ENCODE peak calls at places on chromosomes 16 and 17, in four cellular contexts. One of them, this sample, is unnamed.

GRCh38 chr16:50695017-50696000 is 1.9 kb downstream of the NOD2 start:
- DNase-seq in K562: no peak
- DNase-seq in IMR-90: no peak
- DNase-seq in GM12878: no peak
- DNase-seq in this sample: no peak

GRCh38 chr16:46862555-46863447 is 21.4 kb upstream of the GPT2 start:
- DNase-seq in K562: no peak
- DNase-seq in IMR-90: peak
- DNase-seq in GM12878: no peak
- DNase-seq in this sample: no peak

GRCh38 chr16:87968541-87968940 is 17.3 kb downstream of the BANP start:
- DNase-seq in K562: no peak
- DNase-seq in IMR-90: peak
- DNase-seq in GM12878: no peak
- DNase-seq in this sample: no peak

GRCh38 chr17:71494456-71494855 is 626.4 kb upstream of the SOX9 start:
- DNase-seq in K562: no peak
- DNase-seq in IMR-90: no peak
- DNase-seq in GM12878: no peak
- DNase-seq in this sample: no peak

GRCh38 chr16:77374384-77374783 is 60.5 kb downstream of the ADAMTS18 start:
- DNase-seq in K562: no peak
- DNase-seq in IMR-90: no peak
- DNase-seq in GM12878: no peak
- DNase-seq in this sample: no peak

GRCh38 chr17:51078009-51078592 is 42.6 kb downstream of the SPAG9 start:
- DNase-seq in K562: no peak
- DNase-seq in IMR-90: no peak
- DNase-seq in GM12878: no peak
- DNase-seq in this sample: no peak

GRCh38 chr16:88638323-88639230 is at the start of gene IL17C:
- DNase-seq in K562: peak
- DNase-seq in IMR-90: no peak
- DNase-seq in GM12878: no peak
- DNase-seq in this sample: no peak

GRCh38 chr16:62977876-62978275 is 941.6 kb upstream of the CDH8 start:
- DNase-seq in K562: no peak
- DNase-seq in IMR-90: no peak
- DNase-seq in GM12878: no peak
- DNase-seq in this sample: no peak

GRCh38 chr16:88195911-88196465 is 186.8 kb upstream of the ZNF469 start:
- DNase-seq in K562: no peak
- DNase-seq in IMR-90: no peak
- DNase-seq in GM12878: no peak
- DNase-seq in this sample: no peak

GRCh38 chr16:82263456-82264159 is 93.6 kb upstream of the MPHOSPH6 start:
- DNase-seq in K562: peak
- DNase-seq in IMR-90: peak
- DNase-seq in GM12878: peak
- DNase-seq in this sample: peak
- TF ChIP-seq FOS in K562: no peak
- TF ChIP-seq FOS in IMR-90: no peak
- TF ChIP-seq FOS in GM12878: no peak
- TF ChIP-seq FOS in this sample: no peak

GRCh38 chr17:45436161-45436560 is 3.5 kb upstream of the ARHGAP27 start:
- DNase-seq in K562: no peak
- DNase-seq in IMR-90: no peak
- DNase-seq in GM12878: no peak
- DNase-seq in this sample: no peak

GRCh38 chr17:45438931-45439610 is 6.4 kb upstream of the ARHGAP27 start:
- DNase-seq in K562: no peak
- DNase-seq in IMR-90: no peak
- DNase-seq in GM12878: no peak
- DNase-seq in this sample: no peak

GRCh38 chr17:45437461-45438283 is 5.0 kb upstream of the ARHGAP27 start:
- DNase-seq in K562: no peak
- DNase-seq in IMR-90: no peak
- DNase-seq in GM12878: no peak
- DNase-seq in this sample: no peak

GRCh38 chr17:45435481-45435880 is 2.8 kb upstream of the ARHGAP27 start:
- DNase-seq in K562: no peak
- DNase-seq in IMR-90: no peak
- DNase-seq in GM12878: no peak
- DNase-seq in this sample: no peak

DNA sequence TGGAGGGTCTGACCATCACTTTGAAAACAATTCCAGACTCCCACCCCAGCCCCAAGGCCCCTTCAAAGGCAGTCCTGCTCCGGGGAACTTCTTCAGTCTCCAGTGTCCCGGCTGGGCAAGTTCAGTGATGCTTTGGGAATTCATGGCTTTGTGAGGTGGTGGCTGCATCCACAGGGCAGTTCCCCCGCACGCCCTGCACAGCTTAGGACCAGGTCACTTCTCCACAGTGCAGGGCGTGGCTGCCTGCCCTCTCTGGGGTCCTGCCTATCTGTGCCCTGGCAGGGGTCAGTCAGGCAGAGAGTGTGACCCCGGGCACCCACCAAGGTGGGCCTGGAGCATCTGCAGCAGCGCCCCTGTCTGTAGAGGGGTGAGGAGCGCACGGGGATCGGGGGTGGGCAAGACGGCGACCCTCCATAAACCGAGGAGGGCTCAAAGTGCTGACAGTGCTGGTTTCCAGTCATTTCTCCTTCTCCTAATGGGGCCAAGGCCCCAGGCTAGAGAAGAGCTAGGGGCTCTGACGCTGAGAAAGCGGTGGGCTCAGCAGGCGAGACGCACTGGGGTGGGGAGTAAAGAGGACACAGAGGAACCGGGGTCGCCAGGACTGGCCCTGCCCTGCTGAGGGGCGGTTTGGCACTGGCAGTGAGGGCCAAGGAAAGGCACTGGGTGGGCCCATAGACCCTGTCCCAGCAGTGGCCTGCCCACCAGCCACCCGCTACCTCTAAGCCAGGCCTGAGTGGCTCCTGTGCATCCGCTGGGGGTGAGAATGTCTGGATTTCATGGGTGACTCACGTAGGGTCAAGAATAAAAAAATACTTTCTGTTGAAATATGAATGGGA is 4.2 kb upstream of the ARHGAP27 start:
- DNase-seq in K562: no peak
- DNase-seq in IMR-90: peak
- DNase-seq in GM12878: no peak
- DNase-seq in this sample: no peak
- TF ChIP-seq FOS in K562: no peak
- TF ChIP-seq FOS in IMR-90: no peak
- TF ChIP-seq FOS in GM12878: no peak
- TF ChIP-seq FOS in this sample: no peak

DNA sequence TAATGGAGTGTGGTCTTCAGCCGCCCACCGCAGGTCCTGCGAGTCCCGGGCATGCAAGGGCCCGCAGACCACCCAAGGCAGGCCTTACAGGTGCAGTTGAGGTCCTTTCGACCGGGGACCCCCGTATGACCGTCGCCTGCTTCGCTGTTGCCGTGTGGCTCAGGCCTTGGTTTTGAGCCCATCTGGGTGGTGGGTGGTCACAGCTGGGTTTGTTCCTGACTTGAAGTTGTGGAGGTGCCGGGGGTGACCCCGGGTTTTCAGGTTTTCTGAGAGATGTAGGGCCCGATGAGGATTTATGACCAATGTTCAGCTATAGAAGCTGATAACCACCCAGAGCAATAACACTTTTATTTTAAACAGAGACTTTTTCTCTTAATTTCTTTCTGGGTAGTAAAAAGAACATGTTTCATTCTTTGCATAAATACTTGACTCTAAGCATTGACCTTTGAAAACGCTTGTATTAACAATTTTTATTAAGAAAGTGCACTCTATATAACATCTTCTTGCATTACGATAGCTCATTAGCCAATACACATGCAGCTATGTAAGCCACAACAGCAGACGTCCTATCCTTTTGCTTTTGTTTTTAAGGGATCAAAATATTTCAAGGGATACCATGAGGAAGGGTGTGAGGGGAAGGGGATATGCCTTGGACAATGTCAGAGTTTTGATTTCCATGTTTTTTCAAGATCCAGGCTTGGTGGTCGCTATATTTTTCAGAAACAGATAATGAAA is 1.9 kb downstream of the FOXL1 start:
- DNase-seq in K562: no peak
- DNase-seq in IMR-90: peak
- DNase-seq in GM12878: no peak
- DNase-seq in this sample: no peak
- TF ChIP-seq FOS in K562: no peak
- TF ChIP-seq FOS in IMR-90: no peak
- TF ChIP-seq FOS in GM12878: no peak
- TF ChIP-seq FOS in this sample: no peak

GRCh38 chr16:51763072-51763658 is 612.1 kb upstream of the SALL1 start:
- DNase-seq in K562: no peak
- DNase-seq in IMR-90: no peak
- DNase-seq in GM12878: no peak
- DNase-seq in this sample: no peak
- TF ChIP-seq FOS in K562: no peak
- TF ChIP-seq FOS in IMR-90: no peak
- TF ChIP-seq FOS in GM12878: no peak
- TF ChIP-seq FOS in this sample: no peak

GRCh38 chr17:76781056-76781982 is 43.4 kb downstream of the MFSD11 start:
- DNase-seq in K562: no peak
- DNase-seq in IMR-90: no peak
- DNase-seq in GM12878: no peak
- DNase-seq in this sample: no peak
- TF ChIP-seq FOS in K562: no peak
- TF ChIP-seq FOS in IMR-90: no peak
- TF ChIP-seq FOS in GM12878: no peak
- TF ChIP-seq FOS in this sample: no peak

DNA sequence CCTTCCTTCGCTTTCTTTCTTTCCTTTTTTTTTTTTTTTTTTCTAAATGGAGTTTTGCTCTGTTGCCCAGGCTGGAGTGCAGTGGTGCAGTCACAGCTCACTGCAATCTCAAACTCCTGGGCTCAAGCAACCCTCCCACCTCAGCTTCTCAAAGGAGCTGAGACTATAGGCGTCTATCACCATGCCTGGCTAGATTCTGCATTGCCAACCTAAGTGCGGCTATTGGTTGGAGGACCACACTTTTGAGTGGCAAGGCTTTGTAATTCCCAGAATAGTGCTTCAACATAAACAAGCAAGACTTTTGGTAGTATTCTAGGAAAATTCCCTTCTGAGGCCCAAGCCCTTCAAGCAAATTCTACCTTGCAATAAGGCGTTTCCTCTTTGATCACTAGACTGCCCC is 107.8 kb downstream of the YPEL2 start:
- DNase-seq in K562: no peak
- DNase-seq in IMR-90: no peak
- DNase-seq in GM12878: no peak
- DNase-seq in this sample: peak
- TF ChIP-seq FOS in K562: no peak
- TF ChIP-seq FOS in IMR-90: no peak
- TF ChIP-seq FOS in GM12878: no peak
- TF ChIP-seq FOS in this sample: no peak

GRCh38 chr17:57783338-57783742 is 38.2 kb upstream of the CCDC182 start:
- DNase-seq in K562: peak
- DNase-seq in IMR-90: peak
- DNase-seq in GM12878: no peak
- DNase-seq in this sample: peak
- TF ChIP-seq FOS in K562: no peak
- TF ChIP-seq FOS in IMR-90: no peak
- TF ChIP-seq FOS in GM12878: no peak
- TF ChIP-seq FOS in this sample: no peak

This sample was measured in endothelial cell of umbilical vein.